ENCODE peak calls at places on chromosomes 7 and 10, in nine cellular contexts. C, P, J, B, M, V, K, R and H are unnamed samples.

GRCh38 chr10:59654007-59654406 is 55.6 kb downstream of the SLC16A9 start:
- DNase-seq in V (no peak), K (no peak), R (no peak), M (no peak), J (no peak), C (no peak), P (peak), B (peak), H (no peak)

GRCh38 chr10:4526426-4526825 is 299.6 kb upstream of the AKR1E2 start:
- DNase-seq in V (no peak), K (no peak), J (no peak), B (no peak), C (no peak), P (no peak), R (no peak), M (no peak), H (no peak)

GRCh38 chr7:140604760-140605159 is 35.9 kb downstream of the DENND2A start:
- DNase-seq in V (no peak), P (no peak), K (no peak), J (no peak), B (no peak), M (no peak), R (no peak), C (no peak), H (no peak)

GRCh38 chr10:75226055-75226454 is 9.7 kb downstream of the COMTD1 start:
- DNase-seq in R (no peak), B (no peak), V (no peak), M (no peak), K (no peak), C (no peak), P (no peak), J (no peak), H (no peak)

GRCh38 chr10:112585052-112585451 is 138.0 kb downstream of the VTI1A start:
- DNase-seq in P (no peak), B (no peak), M (no peak), V (no peak), K (peak), C (no peak), R (no peak), J (no peak), H (peak)

GRCh38 chr7:5248201-5248885 is 34.4 kb upstream of the SLC29A4 start:
- DNase-seq in J (no peak), K (no peak), V (no peak), B (no peak), P (no peak), R (no peak), C (no peak), M (peak), H (no peak)

GRCh38 chr10:70652761-70653657 is 19.3 kb upstream of the ADAMTS14 start:
- DNase-seq in J (peak), B (peak), V (no peak), C (no peak), R (no peak), P (no peak), M (peak), K (peak), H (peak)

GRCh38 chr7:30760514-30761213 is 8.7 kb downstream of the INMT start:
- DNase-seq in P (no peak), M (peak), B (no peak), K (no peak), J (no peak), V (no peak), C (no peak), R (no peak), H (no peak)

GRCh38 chr10:132982301-132982989 is 40.1 kb upstream of the CFAP46 start:
- DNase-seq in B (no peak), K (no peak), M (no peak), V (no peak), C (no peak), P (no peak), J (no peak), R (no peak), H (no peak)

GRCh38 chr10:97714401-97715258 is 1.1 kb downstream of the MARVELD1 start:
- DNase-seq in R (no peak), K (peak), M (peak), P (peak), B (peak), J (peak), V (peak), C (peak), H (peak)

GRCh38 chr10:95350830-95351228 is 60.0 kb upstream of the PDLIM1 start:
- DNase-seq in M (no peak), B (no peak), K (no peak), R (no peak), J (no peak), P (no peak), V (no peak), C (no peak), H (no peak)

GRCh38 chr10:25682203-25682950 is 251.7 kb upstream of the MYO3A start:
- DNase-seq in P (peak), V (peak), M (peak), R (no peak), C (peak), B (no peak), J (no peak), K (peak), H (no peak)

GRCh38 chr7:66140924-66141323 is 26.3 kb downstream of the CRCP start:
- DNase-seq in B (no peak), K (peak), P (peak), C (peak), M (peak), R (no peak), V (peak), J (peak), H (peak)

GRCh38 chr10:62043493-62043938 is 142.0 kb downstream of the ARID5B start:
- DNase-seq in M (no peak), J (no peak), R (no peak), B (peak), V (no peak), K (peak), P (peak), C (no peak), H (no peak)

GRCh38 chr10:125281091-125281490 is 120.7 kb upstream of the CTBP2 start:
- DNase-seq in P (no peak), J (no peak), R (no peak), M (no peak), K (no peak), B (no peak), C (no peak), V (no peak), H (no peak)

GRCh38 chr7:471866-472639 is 47.6 kb downstream of the PDGFA start:
- DNase-seq in R (no peak), B (no peak), V (peak), M (peak), C (no peak), K (peak), J (peak), P (peak), H (peak)

GRCh38 chr10:79266092-79266491 is 81.2 kb upstream of the PPIF start:
- DNase-seq in K (no peak), V (no peak), R (no peak), C (no peak), B (peak), P (peak), J (no peak), M (peak), H (no peak)

GRCh38 chr7:30464231-30464660 is 14.3 kb downstream of the NOD1 start:
- DNase-seq in M (no peak), P (no peak), R (no peak), K (no peak), C (no peak), J (no peak), V (no peak), B (peak), H (no peak)

GRCh38 chr7:33550363-33550762 is 355.0 kb upstream of the BMPER start:
- DNase-seq in K (no peak), R (no peak), V (no peak), C (no peak), B (no peak), M (no peak), J (no peak), P (no peak), H (no peak)